ENCODE peak calls at places on chromosomes 16 and 17, in four cellular contexts. O is B cell, P is BJ, S is AG10803. D is an unnamed sample.
A peak's percentile ranks its signal among the peaks of the same experiment; 100 is the strongest.

GRCh38 chr16:57039148-57039812 is 49.9 kb downstream of the NLRC5 start:
- DNase-seq in O (peak; percentile 51), P (peak; percentile 33), S (peak; percentile 90), D (no peak)

GRCh38 chr17:59830007-59830630 is 62.6 kb downstream of the TUBD1 start:
- DNase-seq in O (no peak), P (no peak), S (peak; percentile 88), D (no peak)

GRCh38 chr17:77735051-77735340 is 223.5 kb upstream of the TNRC6C start:
- DNase-seq in O (no peak), P (no peak), S (no peak), D (no peak)

GRCh38 chr16:50153648-50154368 is 702 bp downstream of the TENT4B start:
- DNase-seq in O (no peak), P (no peak), S (peak; percentile 25), D (no peak)

GRCh38 chr17:8285270-8286181 is 2.9 kb upstream of the RANGRF start:
- DNase-seq in O (no peak), P (no peak), S (no peak), D (no peak)

GRCh38 chr17:30961213-30962188 is 9.3 kb upstream of the RNF135 start:
- DNase-seq in O (peak; percentile 81), P (no peak), S (peak; percentile 40), D (no peak)

GRCh38 chr16:70649300-70649699 is 2.9 kb downstream of the IL34 start:
- DNase-seq in O (no peak), P (no peak), S (peak; percentile 45), D (no peak)

GRCh38 chr16:11673091-11674000 is 5.1 kb downstream of the SNN start:
- DNase-seq in O (no peak), P (no peak), S (no peak), D (no peak)

GRCh38 chr17:82230627-82231311 is 1.9 kb downstream of the SLC16A3 start:
- DNase-seq in O (peak; percentile 64), P (no peak), S (peak; percentile 85), D (no peak)

GRCh38 chr16:3961449-3961849 is 80.9 kb upstream of the CREBBP start:
- DNase-seq in O (no peak), P (no peak), S (peak; percentile 58), D (no peak)

DNA sequence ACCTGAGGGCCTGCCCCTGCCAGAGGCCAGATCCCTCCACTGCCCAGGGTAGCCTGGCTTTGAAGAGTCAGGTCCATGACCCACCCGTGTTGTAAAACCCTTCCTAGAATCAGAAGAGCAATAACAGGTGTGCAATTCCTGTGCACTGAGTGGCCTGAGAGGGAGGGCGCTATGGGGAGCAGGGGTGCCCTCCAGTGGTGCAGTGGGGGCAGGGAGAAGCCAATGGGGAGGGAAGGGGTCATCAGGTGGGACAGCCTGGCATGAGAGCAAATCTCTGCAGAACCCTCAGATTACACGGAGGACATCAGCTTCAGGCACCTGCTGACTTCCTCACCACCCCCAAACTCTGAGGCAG is 72.9 kb upstream of the ZNF469 start:
- DNase-seq in O (peak; percentile 44), P (no peak), S (no peak), D (no peak)
- TF ChIP-seq CTCF in O (no peak), P (no peak), S (no peak), D (peak; percentile 36)

GRCh38 chr17:48612854-48613691 is 2.0 kb downstream of the HOXB8 start:
- DNase-seq in O (peak; percentile 59), P (no peak), S (no peak), D (no peak)
- TF ChIP-seq CTCF in O (peak; percentile 44), P (peak; percentile 21), S (peak; percentile 39), D (no peak)

GRCh38 chr16:84502581-84502980 is 1.9 kb downstream of the MEAK7 start:
- DNase-seq in O (no peak), P (no peak), S (peak; percentile 17), D (no peak)

GRCh38 chr16:84502075-84502474 is 2.4 kb downstream of the MEAK7 start:
- DNase-seq in O (no peak), P (no peak), S (no peak), D (no peak)

GRCh38 chr16:84503751-84504395 is 586 bp downstream of the MEAK7 start:
- DNase-seq in O (no peak), P (no peak), S (peak; percentile 56), D (no peak)

GRCh38 chr16:84505249-84506156 is 1.0 kb upstream of the MEAK7 start:
- DNase-seq in O (no peak), P (no peak), S (no peak), D (no peak)

GRCh38 chr16:84504420-84505248 is at the start of gene MEAK7:
- DNase-seq in O (peak; percentile 97), P (peak; percentile 83), S (peak; percentile 98), D (peak; percentile 67)
- TF ChIP-seq CTCF in O (no peak), P (no peak), S (no peak), D (no peak)

GRCh38 chr16:5430598-5430997 is 333.0 kb upstream of the EEF2KMT start:
- DNase-seq in O (no peak), P (no peak), S (no peak), D (no peak)

GRCh38 chr16:5427571-5427970 is 330.0 kb upstream of the EEF2KMT start:
- DNase-seq in O (no peak), P (no peak), S (no peak), D (no peak)

GRCh38 chr16:5432166-5432565 is 334.6 kb upstream of the EEF2KMT start:
- DNase-seq in O (no peak), P (no peak), S (no peak), D (no peak)

DNA sequence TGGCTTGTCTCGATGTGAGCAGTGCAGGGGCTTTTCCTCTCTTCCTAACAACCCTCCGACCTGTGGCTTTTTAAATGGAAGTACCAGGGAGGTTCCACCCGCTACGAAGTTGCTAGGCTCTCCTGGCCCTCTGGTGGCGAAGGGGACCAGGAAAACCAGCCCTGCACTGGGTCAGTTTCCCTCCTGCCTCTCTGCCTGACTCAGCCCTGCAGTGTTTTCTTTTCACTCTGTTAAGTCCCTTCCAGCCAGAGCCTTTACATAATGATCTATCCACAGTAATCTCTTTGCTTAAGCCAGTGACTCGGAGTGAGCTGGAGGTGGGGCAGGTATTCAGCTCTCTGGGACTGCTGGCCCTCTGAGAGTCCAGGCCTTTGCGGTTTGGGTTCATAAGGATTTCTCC is 331.3 kb upstream of the EEF2KMT start:
- DNase-seq in O (no peak), P (no peak), S (no peak), D (no peak)
- TF ChIP-seq CTCF in O (no peak), P (no peak), S (no peak), D (no peak)

DNA sequence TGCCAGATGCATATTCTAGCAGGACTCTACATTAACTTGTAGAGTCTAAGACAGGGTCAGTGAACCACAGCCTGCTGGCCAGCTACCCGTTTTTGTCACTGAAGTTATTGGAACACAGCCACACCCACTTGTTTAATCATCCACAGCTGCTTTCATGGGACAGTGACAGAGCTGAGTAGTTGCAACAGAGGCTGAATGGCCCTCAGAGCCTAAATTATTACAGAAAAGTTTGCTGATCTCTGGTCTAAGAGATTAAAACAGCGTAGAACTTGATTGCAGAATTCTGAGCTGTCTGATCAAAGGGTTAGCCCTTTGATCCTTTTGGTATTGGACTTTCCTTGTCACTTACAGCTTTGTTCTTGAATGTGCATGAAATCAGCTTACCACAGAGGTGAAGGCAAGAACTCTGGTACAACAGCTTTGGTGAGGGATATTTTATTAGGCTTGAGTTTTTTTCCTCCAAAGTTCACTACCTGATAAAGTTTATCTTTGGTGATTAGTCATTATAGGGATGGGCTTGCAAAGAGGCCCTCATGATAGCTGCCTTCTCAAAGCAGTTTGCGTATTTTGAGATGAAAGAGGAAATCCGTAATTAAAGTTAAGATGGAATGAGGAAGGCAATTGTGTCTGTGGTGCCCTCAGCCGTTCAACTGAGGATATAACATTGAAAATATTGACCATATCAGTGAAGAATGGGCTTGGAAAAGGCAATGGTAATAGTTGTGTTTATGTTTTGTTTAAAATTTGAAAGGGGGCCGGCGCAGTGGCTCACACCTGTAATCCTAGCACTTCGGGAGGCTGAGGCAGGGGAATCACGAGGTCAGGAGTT is 23.7 kb downstream of the ALDH3A2 start:
- DNase-seq in O (no peak), P (no peak), S (peak; percentile 61), D (no peak)
- TF ChIP-seq CTCF in O (no peak), P (peak; percentile 34), S (peak; percentile 50), D (peak; percentile 33)

GRCh38 chr17:72077326-72077960 is 43.4 kb upstream of the SOX9 start:
- DNase-seq in O (no peak), P (no peak), S (no peak), D (no peak)
- TF ChIP-seq CTCF in O (no peak), P (no peak), S (no peak), D (peak; percentile 37)

GRCh38 chr16:62194828-62195227 is 158.6 kb upstream of the CDH8 start:
- DNase-seq in O (no peak), P (no peak), S (no peak), D (no peak)
- TF ChIP-seq CTCF in O (no peak), P (no peak), S (no peak), D (peak; percentile 7)

GRCh38 chr17:46212634-46213435 is 19.6 kb upstream of the KANSL1 start:
- DNase-seq in O (peak; percentile 68), P (no peak), S (peak; percentile 87), D (no peak)

GRCh38 chr17:46205975-46206374 is 12.7 kb upstream of the KANSL1 start:
- DNase-seq in O (no peak), P (no peak), S (no peak), D (no peak)

GRCh38 chr17:46208997-46209396 is 15.8 kb upstream of the KANSL1 start:
- DNase-seq in O (no peak), P (no peak), S (no peak), D (no peak)
- TF ChIP-seq CTCF in O (no peak), P (no peak), S (no peak), D (no peak)

GRCh38 chr17:6124856-6125255 is 54.7 kb downstream of the WSCD1 start:
- DNase-seq in O (no peak), P (no peak), S (no peak), D (no peak)

GRCh38 chr17:6120351-6120750 is 50.2 kb downstream of the WSCD1 start:
- DNase-seq in O (no peak), P (no peak), S (no peak), D (no peak)
- TF ChIP-seq CTCF in O (no peak), P (no peak), S (no peak), D (no peak)

D was measured in epithelial cell of proximal tubule.